ENCODE peak calls at places on chromosomes 13 and 19, in four cellular contexts. P is IMR-90, W is mesendoderm, Z is H1. E is an unnamed sample.

GRCh38 chr19:52963229-52963760 is 614 bp upstream of the ZNF816 start:
- DNase-seq in P (no peak), W (no peak), Z (peak), E (peak)

GRCh38 chr13:41955605-41956004 is 5.3 kb downstream of the VWA8 start:
- DNase-seq in P (no peak), W (no peak), Z (no peak), E (no peak)

GRCh38 chr13:95083758-95084157 is 217.5 kb downstream of the ABCC4 start:
- DNase-seq in P (peak), W (no peak), Z (no peak), E (no peak)

GRCh38 chr13:50999641-51000040 is 90.0 kb downstream of the RNASEH2B start:
- DNase-seq in P (no peak), W (no peak), Z (no peak), E (no peak)

GRCh38 chr19:13008926-13009787 is 13.9 kb downstream of the NFIX start:
- DNase-seq in P (no peak), W (peak), Z (no peak), E (no peak)

GRCh38 chr19:4064073-4064550 is 2.6 kb downstream of the ZBTB7A start:
- DNase-seq in P (peak), W (no peak), Z (no peak), E (peak)

GRCh38 chr13:94232956-94233355 is 246.5 kb downstream of the DCT start:
- DNase-seq in P (no peak), W (no peak), Z (no peak), E (no peak)

GRCh38 chr19:50290775-50291174 is 38.4 kb downstream of the KCNC3 start:
- DNase-seq in P (no peak), W (no peak), Z (no peak), E (no peak)

GRCh38 chr19:11963566-11964355 is 1.1 kb upstream of the ZNF763 start:
- DNase-seq in P (peak), W (peak), Z (peak), E (peak)

GRCh38 chr13:29849071-29849541 is 1.3 kb downstream of the UBL3 start:
- DNase-seq in P (peak), W (peak), Z (no peak), E (no peak)

GRCh38 chr13:73803997-73804396 is 330.2 kb downstream of the KLF12 start:
- DNase-seq in P (peak), W (no peak), Z (no peak), E (no peak)

GRCh38 chr19:39131255-39131755 is 5.7 kb downstream of the PAK4 start:
- DNase-seq in P (peak), W (no peak), Z (no peak), E (no peak)

GRCh38 chr19:55336101-55336500 is 3.6 kb upstream of the KMT5C start:
- DNase-seq in P (no peak), W (no peak), Z (no peak), E (no peak)

GRCh38 chr13:66087149-66087780 is 1142.9 kb downstream of the PCDH9 start:
- DNase-seq in P (peak), W (no peak), Z (no peak), E (no peak)

GRCh38 chr19:35436477-35437141 is 11.4 kb upstream of the FFAR2 start:
- DNase-seq in P (no peak), W (no peak), Z (no peak), E (no peak)

GRCh38 chr19:8307965-8308866 is at the start of gene CD320:
- DNase-seq in P (peak), W (peak), Z (peak), E (peak)

GRCh38 chr13:93318538-93318937 is 91.9 kb downstream of the GPC6 start:
- DNase-seq in P (peak), W (peak), Z (no peak), E (no peak)

GRCh38 chr13:87334176-87334575 is 337.0 kb upstream of the SLITRK5 start:
- DNase-seq in P (no peak), W (no peak), Z (no peak), E (no peak)

GRCh38 chr13:51873419-51873818 is 11.7 kb downstream of the CCDC70 start:
- DNase-seq in P (no peak), W (no peak), Z (no peak), E (no peak)

GRCh38 chr13:43328907-43329306 is 305.5 kb downstream of the DNAJC15 start:
- DNase-seq in P (no peak), W (no peak), Z (no peak), E (no peak)

GRCh38 chr13:101942038-101942437 is 459.8 kb downstream of the FGF14 start:
- DNase-seq in P (peak), W (peak), Z (no peak), E (no peak)

GRCh38 chr13:85521586-85521985 is 277.6 kb downstream of the SLITRK6 start:
- DNase-seq in P (no peak), W (no peak), Z (no peak), E (no peak)

GRCh38 chr13:47426126-47426849 is 529.4 kb upstream of the HTR2A start:
- DNase-seq in P (peak), W (no peak), Z (no peak), E (no peak)

GRCh38 chr19:13599681-13600080 is 93.4 kb upstream of the CACNA1A start:
- DNase-seq in P (no peak), W (no peak), Z (no peak), E (no peak)

GRCh38 chr13:47794963-47795362 is 206.1 kb downstream of the SUCLA2 start:
- DNase-seq in P (peak), W (peak), Z (no peak), E (no peak)

GRCh38 chr19:47419037-47419783 is at the start of gene MEIS3:
- DNase-seq in P (no peak), W (peak), Z (peak), E (no peak)

GRCh38 chr13:31749929-31750328 is 10.6 kb downstream of the RXFP2 start:
- DNase-seq in P (peak), W (no peak), Z (no peak), E (no peak)
- H4K5ac ChIP-seq in P (no peak), W (no peak), Z (no peak), E (no peak)

GRCh38 chr13:39210961-39211534 is 172.8 kb downstream of the NHLRC3 start:
- DNase-seq in P (no peak), W (peak), Z (no peak), E (no peak)

GRCh38 chr13:39215971-39216370 is 177.7 kb downstream of the NHLRC3 start:
- DNase-seq in P (no peak), W (no peak), Z (no peak), E (no peak)

GRCh38 chr13:39209731-39210633 is 171.7 kb downstream of the NHLRC3 start:
- DNase-seq in P (peak), W (no peak), Z (no peak), E (no peak)
- H4K5ac ChIP-seq in P (no peak), W (no peak), Z (no peak), E (no peak)

GRCh38 chr19:51948979-51949378 is 21.7 kb downstream of the ZNF613 start:
- DNase-seq in P (peak), W (no peak), Z (no peak), E (no peak)
- H4K5ac ChIP-seq in P (no peak), W (no peak), Z (no peak), E (no peak)

GRCh38 chr19:32232449-32232848 is 113.0 kb upstream of the ZNF507 start:
- DNase-seq in P (no peak), W (no peak), Z (peak), E (no peak)

GRCh38 chr19:32233091-32233490 is 112.3 kb upstream of the ZNF507 start:
- DNase-seq in P (no peak), W (no peak), Z (peak), E (no peak)

GRCh38 chr19:32231020-32231419 is 114.4 kb upstream of the ZNF507 start:
- DNase-seq in P (no peak), W (no peak), Z (peak), E (no peak)

GRCh38 chr19:32231691-32232090 is 113.7 kb upstream of the ZNF507 start:
- DNase-seq in P (no peak), W (no peak), Z (peak), E (no peak)

DNA sequence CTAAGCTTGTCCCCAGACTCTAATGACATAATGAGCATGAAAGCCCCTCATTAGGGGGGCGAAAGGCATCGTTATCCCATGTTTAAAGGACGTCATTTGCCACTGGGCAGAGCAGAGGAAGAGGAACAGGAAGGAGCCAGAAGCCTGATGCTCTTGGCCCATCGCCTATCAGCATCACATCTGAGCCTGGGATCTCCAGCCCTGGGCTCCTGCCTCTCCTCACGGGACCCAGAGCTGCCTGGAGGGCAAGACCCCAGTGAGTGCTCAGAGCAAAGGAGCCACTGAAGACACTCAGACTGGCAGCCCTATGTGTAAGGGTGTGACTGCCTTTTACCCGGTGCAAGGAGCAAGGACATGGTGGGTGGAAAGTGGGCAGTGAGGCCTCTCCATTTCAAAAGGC is 115.0 kb upstream of the ZNF507 start:
- DNase-seq in P (no peak), W (no peak), Z (peak), E (no peak)
- H4K5ac ChIP-seq in P (no peak), W (no peak), Z (no peak), E (no peak)

GRCh38 chr13:109380457-109380856 is 405.9 kb downstream of the IRS2 start:
- DNase-seq in P (no peak), W (no peak), Z (no peak), E (no peak)
- H4K5ac ChIP-seq in P (no peak), W (no peak), Z (no peak), E (no peak)

GRCh38 chr13:39335721-39336120 is 267.3 kb downstream of the LHFPL6 start:
- DNase-seq in P (no peak), W (no peak), Z (no peak), E (no peak)

GRCh38 chr13:39329182-39329639 is 273.8 kb downstream of the LHFPL6 start:
- DNase-seq in P (no peak), W (no peak), Z (no peak), E (peak)

GRCh38 chr13:39326471-39326870 is 276.5 kb downstream of the LHFPL6 start:
- DNase-seq in P (no peak), W (no peak), Z (no peak), E (no peak)

GRCh38 chr13:39327080-39327479 is 275.9 kb downstream of the LHFPL6 start:
- DNase-seq in P (no peak), W (no peak), Z (no peak), E (no peak)

GRCh38 chr13:39330504-39330903 is 272.5 kb downstream of the LHFPL6 start:
- DNase-seq in P (no peak), W (no peak), Z (no peak), E (no peak)
- H4K5ac ChIP-seq in P (no peak), W (no peak), Z (no peak), E (no peak)

GRCh38 chr19:10217085-10217484 is 14.0 kb downstream of the S1PR2 start:
- DNase-seq in P (no peak), W (no peak), Z (no peak), E (no peak)

GRCh38 chr19:10223488-10224213 is 7.5 kb downstream of the S1PR2 start:
- DNase-seq in P (no peak), W (no peak), Z (no peak), E (no peak)

GRCh38 chr19:10219678-10220077 is 11.5 kb downstream of the S1PR2 start:
- DNase-seq in P (peak), W (peak), Z (no peak), E (peak)

GRCh38 chr19:10222201-10222890 is 8.8 kb downstream of the S1PR2 start:
- DNase-seq in P (no peak), W (no peak), Z (no peak), E (no peak)

GRCh38 chr19:10220695-10221094 is 10.4 kb downstream of the S1PR2 start:
- DNase-seq in P (no peak), W (no peak), Z (no peak), E (no peak)
- H4K5ac ChIP-seq in P (no peak), W (no peak), Z (no peak), E (no peak)

DNA sequence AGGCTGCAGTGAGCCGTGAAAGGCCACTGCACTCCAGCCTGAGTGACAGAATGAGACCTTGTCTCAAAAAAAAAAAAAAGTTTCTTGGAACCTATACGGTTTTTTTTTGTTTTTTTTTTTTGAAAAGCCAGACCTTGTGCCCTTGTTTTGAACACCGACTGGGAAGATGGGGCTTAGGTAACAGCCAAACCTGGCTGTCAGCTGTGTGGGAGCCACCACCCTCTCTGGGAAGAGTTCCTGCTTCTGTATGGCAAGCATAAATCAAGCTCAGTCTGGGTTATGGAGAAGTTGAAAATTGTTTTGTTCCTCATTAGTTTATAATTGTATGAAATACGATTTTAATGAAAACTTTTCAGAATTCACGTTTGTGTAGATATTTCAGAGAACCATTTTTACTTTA is 39.5 kb downstream of the MPHOSPH8 start:
- DNase-seq in P (no peak), W (no peak), Z (no peak), E (no peak)
- H4K5ac ChIP-seq in P (no peak), W (no peak), Z (no peak), E (no peak)

GRCh38 chr19:2764945-2765344 is 18.1 kb downstream of the SGTA start:
- DNase-seq in P (no peak), W (no peak), Z (no peak), E (no peak)

GRCh38 chr19:2765376-2765775 is 17.7 kb downstream of the SGTA start:
- DNase-seq in P (no peak), W (no peak), Z (no peak), E (no peak)

GRCh38 chr19:2761876-2762782 is 20.9 kb downstream of the SGTA start:
- DNase-seq in P (no peak), W (no peak), Z (no peak), E (no peak)

GRCh38 chr19:2762783-2763496 is 20.1 kb downstream of the SGTA start:
- DNase-seq in P (no peak), W (no peak), Z (no peak), E (no peak)

DNA sequence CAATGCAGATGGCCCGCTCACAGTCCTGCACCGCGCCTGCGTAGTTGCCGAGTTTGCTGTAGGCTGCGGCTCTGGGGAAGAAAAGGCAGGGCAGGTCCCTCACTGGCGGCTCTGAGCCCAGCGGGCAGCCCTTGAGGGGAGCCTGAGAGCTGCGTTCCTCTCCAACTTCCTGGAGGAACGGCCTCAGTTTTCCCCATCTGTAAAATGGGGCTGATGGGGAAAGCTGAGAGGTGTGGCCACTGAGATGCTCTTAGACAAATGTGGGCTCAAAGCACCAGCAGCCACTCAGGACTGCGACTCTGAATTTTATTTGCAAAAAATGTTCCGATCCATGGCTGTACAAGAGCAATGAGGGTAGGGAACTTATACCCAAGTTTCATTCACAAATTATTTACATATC is 19.4 kb downstream of the SGTA start:
- DNase-seq in P (no peak), W (no peak), Z (no peak), E (no peak)
- H4K5ac ChIP-seq in P (no peak), W (no peak), Z (no peak), E (no peak)

DNA sequence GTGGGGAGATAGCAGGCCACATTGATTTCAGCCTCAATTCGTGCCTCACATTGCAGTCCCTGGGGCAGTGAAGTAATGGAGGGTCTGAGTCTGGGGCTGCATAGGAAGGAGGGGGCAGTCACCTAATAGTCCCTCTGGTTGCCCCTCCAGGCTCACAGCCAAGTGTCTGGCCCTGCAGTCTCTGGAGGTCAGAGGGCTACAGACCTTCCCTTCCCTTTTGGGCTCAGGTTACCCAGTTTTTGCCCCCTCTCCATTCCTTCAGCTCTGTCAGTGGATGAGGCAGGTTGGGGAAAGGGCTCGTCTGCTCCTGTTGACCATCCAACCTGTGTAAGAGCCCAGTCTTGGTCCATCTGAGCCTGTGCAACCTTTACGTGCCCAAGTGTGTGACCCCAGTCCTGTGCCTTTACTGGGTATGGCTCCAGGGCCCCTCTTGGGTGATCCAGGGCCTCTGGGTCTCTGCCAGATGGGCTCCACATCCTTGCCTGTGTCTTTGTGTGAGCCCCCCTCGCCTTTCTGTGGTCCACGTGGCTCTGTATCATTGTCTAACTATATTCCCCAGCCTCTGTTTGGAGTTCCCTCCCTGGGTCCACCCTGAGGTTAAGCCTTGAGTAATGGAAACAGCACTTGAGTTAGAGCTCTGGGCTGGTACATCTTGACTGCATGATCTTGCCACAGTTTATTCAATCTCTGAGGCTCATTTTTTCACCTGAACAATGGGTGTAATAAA is 13.1 kb downstream of the CIC start:
- DNase-seq in P (peak), W (no peak), Z (peak), E (no peak)
- H4K5ac ChIP-seq in P (peak), W (peak), Z (peak), E (no peak)

E was measured in H9.